ENCODE peak calls at places on chromosomes 4 and X, in six cellular contexts. One of them, this sample, is unnamed. For H3K4me1 and H3K36me3, the result is how much of the 10 kb centered on the place peaks cover.

GRCh38 chrX:55057691-55058249 is 17.1 kb upstream of the PAGE2B start:
- DNase-seq in heart left ventricle: peak
- DNase-seq in Peyer's patch: no peak
- DNase-seq in IMR-90: peak
- DNase-seq in suprapubic skin: no peak
- DNase-seq in heart right ventricle: no peak
- DNase-seq in this sample: peak

GRCh38 chr4:14022428-14022827 is 394.9 kb upstream of the BOD1L1 start:
- DNase-seq in IMR-90: peak
- DNase-seq in heart right ventricle: no peak
- DNase-seq in Peyer's patch: no peak
- DNase-seq in heart left ventricle: no peak
- DNase-seq in suprapubic skin: no peak
- DNase-seq in this sample: no peak

GRCh38 chrX:151396042-151396826 is 772 bp upstream of the VMA21 start:
- DNase-seq in Peyer's patch: no peak
- DNase-seq in suprapubic skin: no peak
- DNase-seq in heart right ventricle: no peak
- DNase-seq in IMR-90: peak
- DNase-seq in heart left ventricle: no peak
- DNase-seq in this sample: no peak

GRCh38 chr4:100736651-100737450 is 219.0 kb upstream of the EMCN start:
- DNase-seq in IMR-90: peak
- DNase-seq in Peyer's patch: no peak
- DNase-seq in heart left ventricle: peak
- DNase-seq in suprapubic skin: no peak
- DNase-seq in heart right ventricle: no peak
- DNase-seq in this sample: no peak

GRCh38 chr4:28334221-28334620 is 1473.6 kb downstream of the STIM2 start:
- DNase-seq in suprapubic skin: no peak
- DNase-seq in IMR-90: no peak
- DNase-seq in Peyer's patch: no peak
- DNase-seq in heart left ventricle: no peak
- DNase-seq in heart right ventricle: no peak
- DNase-seq in this sample: no peak

GRCh38 chr4:186954506-186954905 is 230.8 kb upstream of the FAT1 start:
- DNase-seq in heart right ventricle: no peak
- DNase-seq in Peyer's patch: no peak
- DNase-seq in suprapubic skin: no peak
- DNase-seq in heart left ventricle: no peak
- DNase-seq in IMR-90: no peak
- DNase-seq in this sample: no peak

GRCh38 chrX:129641941-129642340 is 12.8 kb downstream of the APLN start:
- DNase-seq in suprapubic skin: no peak
- DNase-seq in heart left ventricle: no peak
- DNase-seq in heart right ventricle: peak
- DNase-seq in IMR-90: peak
- DNase-seq in Peyer's patch: no peak
- DNase-seq in this sample: no peak

GRCh38 chrX:45697591-45697990 is 496.9 kb upstream of the DIPK2B start:
- DNase-seq in suprapubic skin: no peak
- DNase-seq in IMR-90: peak
- DNase-seq in heart right ventricle: no peak
- DNase-seq in heart left ventricle: no peak
- DNase-seq in Peyer's patch: no peak
- DNase-seq in this sample: no peak

GRCh38 chrX:13703589-13703988 is 14.7 kb downstream of the RAB9A start:
- DNase-seq in heart right ventricle: no peak
- DNase-seq in heart left ventricle: no peak
- DNase-seq in IMR-90: no peak
- DNase-seq in suprapubic skin: no peak
- DNase-seq in Peyer's patch: no peak
- DNase-seq in this sample: no peak

GRCh38 chr4:184248216-184248615 is 30.5 kb upstream of the ENPP6 start:
- DNase-seq in IMR-90: no peak
- DNase-seq in heart right ventricle: no peak
- DNase-seq in heart left ventricle: no peak
- DNase-seq in Peyer's patch: no peak
- DNase-seq in suprapubic skin: no peak
- DNase-seq in this sample: no peak

GRCh38 chrX:71852182-71852581 is 58.5 kb upstream of the NHSL2 start:
- DNase-seq in heart right ventricle: no peak
- DNase-seq in suprapubic skin: no peak
- DNase-seq in IMR-90: no peak
- DNase-seq in heart left ventricle: no peak
- DNase-seq in Peyer's patch: no peak
- DNase-seq in this sample: no peak

GRCh38 chr4:33226133-33226532 is 2506.0 kb downstream of the PCDH7 start:
- DNase-seq in heart left ventricle: no peak
- DNase-seq in IMR-90: no peak
- DNase-seq in heart right ventricle: no peak
- DNase-seq in Peyer's patch: no peak
- DNase-seq in suprapubic skin: no peak
- DNase-seq in this sample: no peak

GRCh38 chr4:114263233-114263632 is 283.8 kb upstream of the ARSJ start:
- DNase-seq in heart right ventricle: no peak
- DNase-seq in Peyer's patch: no peak
- DNase-seq in suprapubic skin: no peak
- DNase-seq in IMR-90: peak
- DNase-seq in heart left ventricle: no peak
- DNase-seq in this sample: no peak

GRCh38 chr4:33512397-33512796 is 2731.9 kb downstream of the ARAP2 start:
- DNase-seq in suprapubic skin: no peak
- DNase-seq in heart left ventricle: no peak
- DNase-seq in IMR-90: no peak
- DNase-seq in Peyer's patch: no peak
- DNase-seq in heart right ventricle: no peak
- DNase-seq in this sample: no peak

GRCh38 chr4:185412412-185412811 is 13.4 kb downstream of the UFSP2 start:
- DNase-seq in suprapubic skin: no peak
- DNase-seq in IMR-90: peak
- DNase-seq in heart right ventricle: no peak
- DNase-seq in heart left ventricle: no peak
- DNase-seq in Peyer's patch: no peak
- DNase-seq in this sample: no peak

GRCh38 chrX:149131780-149132179 is 373.3 kb downstream of the IDS start:
- DNase-seq in heart left ventricle: no peak
- DNase-seq in IMR-90: no peak
- DNase-seq in Peyer's patch: no peak
- DNase-seq in suprapubic skin: no peak
- DNase-seq in heart right ventricle: no peak
- DNase-seq in this sample: no peak

GRCh38 chrX:22095306-22095705 is 63.2 kb downstream of the PHEX start:
- DNase-seq in Peyer's patch: peak
- DNase-seq in heart right ventricle: no peak
- DNase-seq in suprapubic skin: peak
- DNase-seq in IMR-90: peak
- DNase-seq in heart left ventricle: peak
- DNase-seq in this sample: no peak

GRCh38 chr4:26237916-26238315 is 82.9 kb upstream of the RBPJ start:
- DNase-seq in Peyer's patch: no peak
- DNase-seq in IMR-90: no peak
- DNase-seq in heart right ventricle: no peak
- DNase-seq in heart left ventricle: no peak
- DNase-seq in suprapubic skin: no peak
- DNase-seq in this sample: no peak

GRCh38 chr4:140213116-140213515 is 59.1 kb upstream of the MAML3 start:
- DNase-seq in heart right ventricle: no peak
- DNase-seq in suprapubic skin: no peak
- DNase-seq in heart left ventricle: no peak
- DNase-seq in Peyer's patch: no peak
- DNase-seq in IMR-90: no peak
- DNase-seq in this sample: no peak

GRCh38 chr4:4868506-4869379 is 9.3 kb downstream of the MSX1 start:
- DNase-seq in suprapubic skin: no peak
- DNase-seq in heart right ventricle: no peak
- DNase-seq in Peyer's patch: no peak
- DNase-seq in heart left ventricle: no peak
- DNase-seq in IMR-90: no peak
- DNase-seq in this sample: no peak

GRCh38 chrX:101219840-101220191 is 230 bp downstream of the DRP2 start:
- DNase-seq in heart right ventricle: no peak
- DNase-seq in IMR-90: peak
- DNase-seq in heart left ventricle: no peak
- DNase-seq in suprapubic skin: no peak
- DNase-seq in Peyer's patch: no peak
- DNase-seq in this sample: no peak

GRCh38 chr4:79872738-79873137 is 200.3 kb downstream of the ANTXR2 start:
- DNase-seq in Peyer's patch: no peak
- DNase-seq in IMR-90: no peak
- DNase-seq in heart left ventricle: no peak
- DNase-seq in heart right ventricle: no peak
- DNase-seq in suprapubic skin: no peak
- DNase-seq in this sample: no peak

GRCh38 chr4:159027535-159027934 is 75.3 kb upstream of the RAPGEF2 start:
- DNase-seq in heart left ventricle: no peak
- DNase-seq in Peyer's patch: no peak
- DNase-seq in IMR-90: peak
- DNase-seq in heart right ventricle: no peak
- DNase-seq in suprapubic skin: no peak
- DNase-seq in this sample: no peak

GRCh38 chrX:15594371-15594770 is 6.4 kb downstream of the ACE2 start:
- DNase-seq in Peyer's patch: no peak
- DNase-seq in IMR-90: no peak
- DNase-seq in heart left ventricle: no peak
- DNase-seq in heart right ventricle: no peak
- DNase-seq in suprapubic skin: no peak
- DNase-seq in this sample: no peak

GRCh38 chrX:1391370-1391706 is 575 bp downstream of the SLC25A6 start:
- DNase-seq in heart right ventricle: peak
- DNase-seq in heart left ventricle: no peak
- DNase-seq in IMR-90: no peak
- DNase-seq in suprapubic skin: no peak
- DNase-seq in Peyer's patch: no peak
- DNase-seq in this sample: no peak

DNA sequence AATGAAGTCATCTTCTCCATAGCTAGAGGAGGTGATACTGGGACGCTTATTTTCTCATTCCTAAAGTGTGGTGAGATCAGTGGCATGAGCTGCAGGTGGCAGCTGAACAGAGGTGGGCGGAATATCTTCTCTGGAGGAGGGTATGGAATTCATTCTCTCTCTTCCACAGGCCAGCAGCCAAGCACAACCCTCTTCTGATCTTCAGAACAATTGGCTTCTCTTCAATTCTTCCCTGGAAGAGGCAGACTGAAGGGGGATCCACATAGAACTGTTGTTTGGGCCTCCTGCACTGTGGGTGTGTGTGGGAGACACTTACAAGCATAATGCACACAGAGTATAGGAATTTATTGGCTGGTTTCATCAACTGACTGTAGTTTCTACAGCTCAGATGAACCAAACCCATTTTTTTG is 180.4 kb upstream of the RASGEF1B start:
- DNase-seq in IMR-90: no peak
- DNase-seq in suprapubic skin: no peak
- DNase-seq in heart right ventricle: no peak
- DNase-seq in heart left ventricle: no peak
- DNase-seq in Peyer's patch: no peak
- DNase-seq in this sample: no peak
- H3K4me1 ChIP-seq in IMR-90: under half
- H3K4me1 ChIP-seq in suprapubic skin: under half
- H3K4me1 ChIP-seq in heart right ventricle: under half
- H3K4me1 ChIP-seq in heart left ventricle: under half
- H3K4me1 ChIP-seq in Peyer's patch: under half
- H3K4me1 ChIP-seq in this sample: under half

DNA sequence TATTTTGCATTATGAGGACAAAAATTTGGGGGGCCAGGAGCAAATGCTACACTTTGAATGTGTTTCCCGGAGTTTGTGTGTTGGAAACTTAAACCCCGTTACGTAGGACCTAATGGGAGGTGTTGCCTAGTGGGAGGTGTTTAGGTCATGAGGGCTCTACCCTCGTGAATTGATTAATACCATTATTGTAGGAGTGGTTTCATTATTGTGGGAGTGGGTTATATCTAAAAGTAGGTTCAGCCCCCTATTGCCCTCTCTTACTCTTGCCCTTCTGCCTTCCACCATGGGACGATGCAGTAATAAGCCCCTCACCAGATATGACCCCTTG is 15.5 kb downstream of the UBA6 start:
- DNase-seq in Peyer's patch: no peak
- DNase-seq in heart left ventricle: no peak
- DNase-seq in suprapubic skin: no peak
- DNase-seq in IMR-90: no peak
- DNase-seq in heart right ventricle: no peak
- DNase-seq in this sample: no peak
- H3K36me3 ChIP-seq in Peyer's patch: under half
- H3K36me3 ChIP-seq in heart left ventricle: under half
- H3K36me3 ChIP-seq in suprapubic skin: under half
- H3K36me3 ChIP-seq in IMR-90: under half
- H3K36me3 ChIP-seq in heart right ventricle: under half
- H3K36me3 ChIP-seq in this sample: under half

DNA sequence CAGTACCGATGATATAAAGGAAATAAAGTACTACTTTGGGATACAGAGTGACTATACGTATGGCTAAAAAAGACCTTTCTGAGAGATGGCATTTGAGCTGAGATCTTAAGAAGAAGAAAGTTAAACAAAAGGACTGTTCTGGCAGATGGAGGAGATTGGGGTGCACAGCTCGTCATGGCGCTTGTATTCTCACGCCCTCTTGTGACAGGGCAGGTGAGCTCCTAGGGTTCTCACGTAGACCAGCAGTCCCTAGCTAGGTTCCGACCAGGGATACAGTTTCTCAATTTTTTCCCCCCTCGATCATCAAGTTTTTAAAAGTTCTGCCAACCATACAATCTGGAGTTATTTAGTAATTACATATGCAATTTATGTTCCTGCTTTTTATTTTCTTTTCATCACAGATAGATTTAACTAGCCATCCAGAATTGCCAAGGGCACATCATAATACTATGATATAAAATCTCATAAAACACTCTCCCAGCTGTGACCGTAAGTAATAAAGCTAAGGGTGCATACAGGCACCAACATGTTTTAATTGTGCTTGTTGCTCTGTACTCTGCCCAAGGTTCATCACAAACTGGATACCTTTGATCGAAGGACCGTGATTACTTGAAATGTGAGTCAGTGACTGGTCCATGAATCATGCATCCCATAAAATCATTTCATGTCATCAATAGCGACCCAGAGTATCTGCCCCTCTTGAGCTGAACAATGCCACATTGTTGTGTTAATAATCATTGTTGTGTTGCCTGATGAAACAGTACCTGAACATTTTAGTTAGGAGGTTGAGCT is 69.4 kb upstream of the ZNF518B start:
- DNase-seq in heart right ventricle: no peak
- DNase-seq in heart left ventricle: no peak
- DNase-seq in Peyer's patch: no peak
- DNase-seq in suprapubic skin: no peak
- DNase-seq in IMR-90: no peak
- DNase-seq in this sample: no peak
- TF ChIP-seq CTCF in heart right ventricle: no peak
- TF ChIP-seq CTCF in heart left ventricle: no peak
- TF ChIP-seq CTCF in Peyer's patch: no peak
- TF ChIP-seq CTCF in suprapubic skin: no peak
- TF ChIP-seq CTCF in IMR-90: no peak
- TF ChIP-seq CTCF in this sample: no peak

DNA sequence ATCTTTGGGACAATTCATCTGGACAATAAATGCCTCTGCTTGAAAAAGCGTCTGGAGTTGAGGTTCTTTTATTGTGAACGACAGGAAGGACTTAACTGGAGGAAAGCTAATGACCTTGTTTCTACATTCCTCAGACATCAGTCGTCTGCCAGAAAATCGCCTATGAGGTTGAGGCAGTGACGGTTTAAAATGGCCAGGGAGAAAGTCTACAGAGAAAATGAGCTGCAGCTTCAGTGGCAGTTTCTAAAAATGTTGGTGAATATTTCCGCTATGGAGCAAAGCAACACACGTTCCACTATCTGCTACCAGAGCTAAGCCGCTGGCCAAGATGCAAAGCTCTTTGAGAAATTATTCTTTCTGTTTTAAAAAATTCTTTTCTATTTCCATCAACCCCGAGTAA is 116.9 kb upstream of the GALNT7 start:
- DNase-seq in heart right ventricle: no peak
- DNase-seq in IMR-90: peak
- DNase-seq in heart left ventricle: no peak
- DNase-seq in suprapubic skin: no peak
- DNase-seq in Peyer's patch: no peak
- DNase-seq in this sample: no peak
- H3K4me1 ChIP-seq in heart right ventricle: under half
- H3K4me1 ChIP-seq in IMR-90: under half
- H3K4me1 ChIP-seq in heart left ventricle: under half
- H3K4me1 ChIP-seq in suprapubic skin: under half
- H3K4me1 ChIP-seq in Peyer's patch: under half
- H3K4me1 ChIP-seq in this sample: under half

This sample was measured in mucosa of descending colon.